ENCODE peak calls at places on chromosomes 5 and 9, in seven cellular contexts. L is HCT116, R is ovary, Q is heart left ventricle, W is tibial nerve, X is A549, O is stomach. Y is an unnamed sample.

GRCh38 chr5:44632344-44632743 is 176.4 kb upstream of the MRPS30 start:
- DNase-seq in L (no peak), R (no peak), Q (no peak), W (no peak), X (no peak), O (no peak), Y (no peak)

GRCh38 chr9:6788175-6789016 is 30.6 kb downstream of the KDM4C start:
- DNase-seq in L (peak; percentile 24), R (no peak), Q (no peak), W (no peak), X (peak; percentile 68), O (peak; percentile 39), Y (no peak)

GRCh38 chr9:19255821-19256220 is 25.3 kb downstream of the DENND4C start:
- DNase-seq in L (no peak), R (no peak), Q (no peak), W (no peak), X (no peak), O (no peak), Y (no peak)

GRCh38 chr5:159971038-159971437 is 37.9 kb upstream of the TTC1 start:
- DNase-seq in L (no peak), R (no peak), Q (no peak), W (no peak), X (no peak), O (no peak), Y (no peak)

GRCh38 chr5:146283344-146283761 is 55.3 kb upstream of the POU4F3 start:
- DNase-seq in L (peak; percentile 86), R (no peak), Q (no peak), W (no peak), X (peak; percentile 68), O (no peak), Y (no peak)

GRCh38 chr5:172334196-172334595 is 50.6 kb upstream of the UBTD2 start:
- DNase-seq in L (no peak), R (no peak), Q (no peak), W (no peak), X (peak; percentile 30), O (no peak), Y (no peak)

GRCh38 chr5:79982136-79982535 is 8.9 kb downstream of the MTX3 start:
- DNase-seq in L (no peak), R (no peak), Q (no peak), W (no peak), X (no peak), O (no peak), Y (no peak)

GRCh38 chr5:79503794-79504495 is 10.0 kb downstream of the HOMER1 start:
- DNase-seq in L (no peak), R (no peak), Q (no peak), W (no peak), X (peak; percentile 39), O (no peak), Y (no peak)

GRCh38 chr5:72314571-72315172 is 5.4 kb downstream of the MRPS27 start:
- DNase-seq in L (no peak), R (peak; percentile 43), Q (no peak), W (no peak), X (peak; percentile 68), O (peak; percentile 71), Y (no peak)

GRCh38 chr9:106487256-106487655 is 375.7 kb upstream of the ZNF462 start:
- DNase-seq in L (no peak), R (no peak), Q (no peak), W (no peak), X (no peak), O (no peak), Y (no peak)

GRCh38 chr9:13719410-13719809 is 439.9 kb upstream of the MPDZ start:
- DNase-seq in L (no peak), R (no peak), Q (no peak), W (no peak), X (no peak), O (no peak), Y (no peak)

GRCh38 chr9:32419921-32420320 is 35.5 kb downstream of the ACO1 start:
- DNase-seq in L (no peak), R (no peak), Q (no peak), W (no peak), X (no peak), O (no peak), Y (no peak)

GRCh38 chr5:34756781-34757624 is 82.0 kb upstream of the TTC23L start:
- DNase-seq in L (no peak), R (no peak), Q (no peak), W (no peak), X (no peak), O (no peak), Y (no peak)

GRCh38 chr5:109754319-109754718 is 64.6 kb downstream of the MAN2A1 start:
- DNase-seq in L (no peak), R (no peak), Q (no peak), W (no peak), X (no peak), O (no peak), Y (no peak)

GRCh38 chr5:39256472-39256871 is 37.1 kb upstream of the FYB1 start:
- DNase-seq in L (no peak), R (no peak), Q (no peak), W (no peak), X (peak; percentile 72), O (no peak), Y (no peak)

GRCh38 chr9:137685035-137685885 is 66.5 kb downstream of the EHMT1 start:
- DNase-seq in L (no peak), R (no peak), Q (no peak), W (no peak), X (no peak), O (no peak), Y (no peak)

GRCh38 chr5:92330365-92330764 is 947.2 kb upstream of the ARRDC3 start:
- DNase-seq in L (no peak), R (no peak), Q (no peak), W (no peak), X (no peak), O (no peak), Y (no peak)

GRCh38 chr5:109027983-109028607 is 280.4 kb downstream of the FER start:
- DNase-seq in L (no peak), R (no peak), Q (no peak), W (no peak), X (no peak), O (no peak), Y (no peak)

GRCh38 chr5:53249529-53249928 is 140.0 kb upstream of the MOCS2 start:
- DNase-seq in L (no peak), R (no peak), Q (no peak), W (no peak), X (peak; percentile 70), O (no peak), Y (no peak)
- H3K4me3 ChIP-seq in L (no peak overlapping the region), R (no peak overlapping the region), Q (no peak overlapping the region), W (no peak overlapping the region), X (no peak overlapping the region), O (no peak overlapping the region), Y (no peak overlapping the region)

GRCh38 chr9:37037137-37037743 is 3.2 kb upstream of the PAX5 start:
- DNase-seq in L (no peak), R (no peak), Q (no peak), W (no peak), X (no peak), O (no peak), Y (peak; percentile 88)

GRCh38 chr9:37036237-37037136 is 2.4 kb upstream of the PAX5 start:
- DNase-seq in L (no peak), R (no peak), Q (no peak), W (peak; percentile 18), X (no peak), O (peak; percentile 58), Y (peak; percentile 91)

GRCh38 chr9:37039065-37039464 is 5.0 kb upstream of the PAX5 start:
- DNase-seq in L (no peak), R (no peak), Q (no peak), W (no peak), X (no peak), O (no peak), Y (no peak)

GRCh38 chr9:37035472-37036236 is 1.6 kb upstream of the PAX5 start:
- DNase-seq in L (no peak), R (no peak), Q (no peak), W (no peak), X (no peak), O (no peak), Y (peak; percentile 80)

DNA sequence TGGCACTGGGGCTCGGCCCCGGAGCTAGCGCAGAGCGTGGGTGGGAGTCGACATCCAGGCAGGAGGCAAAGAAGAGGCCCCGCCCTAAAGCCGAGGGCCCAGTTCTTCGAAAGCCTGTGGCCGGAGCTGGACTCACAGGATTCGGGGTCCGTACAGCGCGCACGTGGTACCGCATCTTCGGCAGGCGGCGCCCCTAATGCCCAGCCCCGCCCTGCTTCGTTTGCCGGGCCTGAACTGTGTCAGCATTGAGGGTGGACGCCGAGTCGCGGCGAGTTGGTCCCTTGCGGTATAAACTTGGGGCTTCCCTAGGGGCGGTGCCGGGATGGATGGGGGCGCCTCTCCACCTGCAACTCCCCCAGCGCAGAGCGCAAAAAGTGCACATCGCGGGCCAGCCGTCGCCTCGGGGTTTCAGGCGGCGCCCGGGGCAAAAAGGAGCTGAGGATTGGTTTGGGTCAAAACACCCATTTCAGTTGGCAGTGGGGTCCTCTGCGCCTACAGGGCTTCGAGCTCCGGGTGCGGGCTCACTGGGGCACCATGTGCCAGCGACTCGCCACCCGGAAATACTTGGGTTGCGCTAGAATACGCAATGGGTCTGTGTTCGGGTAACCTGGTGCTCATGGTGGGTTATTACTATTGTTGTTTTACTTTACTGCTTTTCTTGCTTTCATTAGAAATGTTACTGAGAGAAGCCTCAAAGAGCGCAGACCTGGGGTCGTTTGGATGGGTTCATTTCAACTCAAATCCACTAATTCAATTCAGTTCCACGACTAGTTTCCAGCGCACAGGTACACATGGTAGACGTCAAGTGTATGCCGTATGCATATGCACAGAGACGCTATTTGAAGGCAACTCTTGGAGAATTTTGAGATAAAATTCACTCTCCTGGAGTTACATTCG is 3.9 kb upstream of the PAX5 start:
- DNase-seq in L (no peak), R (no peak), Q (no peak), W (no peak), X (no peak), O (no peak), Y (peak; percentile 88)
- TF ChIP-seq POLR2A in L (no peak), R (no peak), Q (no peak), W (no peak), X (no peak), O (no peak), Y (no peak)

DNA sequence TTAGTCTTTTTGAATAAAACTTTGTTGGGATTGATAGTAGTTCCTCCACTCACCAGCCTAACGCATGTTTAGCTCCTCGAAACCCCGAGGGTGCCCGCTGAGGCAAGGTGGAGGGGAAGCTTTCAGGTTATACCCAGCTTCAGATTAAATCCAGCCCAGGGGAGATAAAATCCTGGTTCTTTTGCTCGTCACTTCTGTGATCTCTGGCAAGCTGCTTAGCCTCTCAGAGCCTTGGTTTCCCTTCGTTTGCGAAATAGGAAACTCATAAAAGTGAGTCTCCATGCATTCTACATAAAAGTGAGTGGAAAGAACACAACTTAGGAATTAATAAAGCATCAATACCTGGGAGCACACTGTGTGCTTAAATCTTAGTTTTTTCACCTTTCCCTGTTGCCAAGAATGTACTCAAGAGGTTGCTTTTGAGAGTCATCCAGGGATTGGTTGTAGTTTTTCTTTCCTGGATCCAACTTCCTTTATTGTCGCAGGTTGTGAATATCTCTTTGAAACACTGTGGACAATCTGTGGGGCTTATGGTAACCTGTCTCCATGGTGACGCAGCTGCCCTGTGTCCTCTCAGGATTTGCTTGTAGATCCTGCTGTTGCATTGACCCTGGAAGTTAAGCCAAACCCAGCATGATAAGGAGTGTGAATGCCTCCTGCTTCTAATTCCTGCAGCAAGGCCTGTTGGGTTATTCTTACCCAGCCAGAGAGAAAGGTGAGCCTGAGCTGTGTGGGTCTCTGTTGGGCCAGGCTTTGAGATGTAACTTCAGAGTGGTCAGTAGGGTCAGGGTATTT is 2.0 kb downstream of the GALNT12 start:
- DNase-seq in L (no peak), R (no peak), Q (no peak), W (no peak), X (no peak), O (no peak), Y (no peak)
- H3K4me3 ChIP-seq in L (peak overlapping the region; percentile 79), R (no peak overlapping the region), Q (no peak overlapping the region), W (no peak overlapping the region), X (no peak overlapping the region), O (peak overlapping the region; percentile 78), Y (no peak overlapping the region)

GRCh38 chr5:124747770-124748686 is 1.6 kb upstream of the ZNF608 start:
- DNase-seq in L (no peak), R (no peak), Q (no peak), W (no peak), X (peak; percentile 4), O (no peak), Y (no peak)
- TF ChIP-seq POLR2A in L (no peak), R (no peak), Q (no peak), W (no peak), X (no peak), O (no peak), Y (no peak)

Y was measured in spleen.